ENCODE peak calls at places on chromosomes 4 and X, in seven cellular contexts. O is psoas muscle, F is B cell, D is HFF-Myc, S is AG09309, Q is esophagus squamous epithelium, Y is Caco-2. P is an unnamed sample.

GRCh38 chr4:163895369-163896005 is 401.0 kb downstream of the TMA16 start:
- DNase-seq in O (no peak), F (no peak), D (no peak), S (no peak), Q (no peak), Y (no peak), P (no peak)

GRCh38 chr4:82798168-82799005 is at the start of gene SCD5:
- DNase-seq in O (peak; percentile 61), F (peak; percentile 67), D (no peak), S (no peak), Q (no peak), Y (peak; percentile 42), P (peak; percentile 91)

GRCh38 chr4:132982151-132982550 is 166.9 kb upstream of the PCDH10 start:
- DNase-seq in O (no peak), F (no peak), D (no peak), S (no peak), Q (no peak), Y (no peak), P (no peak)

GRCh38 chrX:105647749-105648148 is 174.6 kb upstream of the NRK start:
- DNase-seq in O (no peak), F (no peak), D (no peak), S (no peak), Q (no peak), Y (no peak), P (no peak)

GRCh38 chrX:39772057-39772832 is 325.5 kb downstream of the BCOR start:
- DNase-seq in O (no peak), F (no peak), D (no peak), S (no peak), Q (no peak), Y (no peak), P (no peak)

GRCh38 chr4:73944061-73944875 is 37.6 kb downstream of the PF4 start:
- DNase-seq in O (peak; percentile 13), F (no peak), D (no peak), S (no peak), Q (no peak), Y (no peak), P (no peak)

GRCh38 chr4:77849278-77849965 is 13.2 kb upstream of the MRPL1 start:
- DNase-seq in O (no peak), F (no peak), D (no peak), S (no peak), Q (no peak), Y (no peak), P (no peak)

GRCh38 chr4:86837651-86838050 is 11.5 kb downstream of the SLC10A6 start:
- DNase-seq in O (no peak), F (no peak), D (no peak), S (no peak), Q (no peak), Y (no peak), P (no peak)

GRCh38 chr4:186105721-186106335 is 1.3 kb downstream of the FAM149A start:
- DNase-seq in O (no peak), F (no peak), D (no peak), S (no peak), Q (no peak), Y (no peak), P (peak; percentile 46)

GRCh38 chrX:14630724-14631123 is 101.4 kb downstream of the GLRA2 start:
- DNase-seq in O (no peak), F (no peak), D (no peak), S (no peak), Q (no peak), Y (no peak), P (no peak)

GRCh38 chr4:4645743-4646142 is 103.9 kb upstream of the STX18 start:
- DNase-seq in O (no peak), F (no peak), D (no peak), S (no peak), Q (no peak), Y (no peak), P (no peak)

DNA sequence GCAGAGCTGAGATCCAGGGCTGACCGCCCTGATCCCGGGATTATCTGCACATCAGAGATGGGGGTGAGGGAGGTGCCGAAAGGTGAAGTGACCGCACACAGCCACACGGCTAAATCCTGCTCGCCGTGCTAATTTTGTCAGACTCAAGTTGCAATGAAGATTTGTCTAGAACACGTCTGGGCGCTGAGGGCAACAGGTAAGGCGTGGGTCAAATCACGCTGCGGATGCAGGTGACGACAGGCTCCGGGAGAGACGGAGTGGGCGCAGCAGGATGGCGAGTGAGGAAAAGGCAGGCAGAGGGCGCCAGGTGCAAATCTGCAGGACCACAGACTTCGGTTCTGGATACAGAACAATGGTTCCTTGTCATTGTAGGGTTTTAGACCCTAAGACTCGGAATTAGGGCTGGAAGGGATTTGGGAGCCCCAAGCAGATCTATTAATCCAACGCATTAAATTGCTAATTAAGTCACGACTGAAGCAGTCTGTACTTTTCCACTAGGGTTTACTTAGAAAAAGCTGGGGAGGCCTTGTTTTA is 1.9 kb upstream of the TBC1D14 start:
- DNase-seq in O (no peak), F (no peak), D (no peak), S (no peak), Q (no peak), Y (peak; percentile 6), P (peak; percentile 67)
- TF ChIP-seq CTCF in O (peak; percentile 54), F (no peak), D (peak; percentile 44), S (peak; percentile 50), Q (peak; percentile 30), Y (peak; percentile 40), P (peak; percentile 50)

GRCh38 chr4:89837385-89837995 is 529 bp upstream of the SNCA start:
- DNase-seq in O (no peak), F (peak; percentile 36), D (no peak), S (no peak), Q (no peak), Y (no peak), P (peak; percentile 45)
- TF ChIP-seq CTCF in O (no peak), F (no peak), D (peak; percentile 10), S (no peak), Q (no peak), Y (no peak), P (no peak)

GRCh38 chr4:40301592-40301991 is 33.5 kb upstream of the CHRNA9 start:
- DNase-seq in O (no peak), F (peak; percentile 49), D (no peak), S (no peak), Q (no peak), Y (no peak), P (peak; percentile 56)

GRCh38 chr4:40300371-40301162 is 34.6 kb upstream of the CHRNA9 start:
- DNase-seq in O (no peak), F (no peak), D (no peak), S (no peak), Q (no peak), Y (no peak), P (no peak)

GRCh38 chr4:40299126-40299525 is 36.0 kb upstream of the CHRNA9 start:
- DNase-seq in O (no peak), F (no peak), D (no peak), S (no peak), Q (no peak), Y (no peak), P (no peak)

GRCh38 chr4:40303751-40304150 is 31.4 kb upstream of the CHRNA9 start:
- DNase-seq in O (no peak), F (no peak), D (no peak), S (no peak), Q (no peak), Y (no peak), P (no peak)

DNA sequence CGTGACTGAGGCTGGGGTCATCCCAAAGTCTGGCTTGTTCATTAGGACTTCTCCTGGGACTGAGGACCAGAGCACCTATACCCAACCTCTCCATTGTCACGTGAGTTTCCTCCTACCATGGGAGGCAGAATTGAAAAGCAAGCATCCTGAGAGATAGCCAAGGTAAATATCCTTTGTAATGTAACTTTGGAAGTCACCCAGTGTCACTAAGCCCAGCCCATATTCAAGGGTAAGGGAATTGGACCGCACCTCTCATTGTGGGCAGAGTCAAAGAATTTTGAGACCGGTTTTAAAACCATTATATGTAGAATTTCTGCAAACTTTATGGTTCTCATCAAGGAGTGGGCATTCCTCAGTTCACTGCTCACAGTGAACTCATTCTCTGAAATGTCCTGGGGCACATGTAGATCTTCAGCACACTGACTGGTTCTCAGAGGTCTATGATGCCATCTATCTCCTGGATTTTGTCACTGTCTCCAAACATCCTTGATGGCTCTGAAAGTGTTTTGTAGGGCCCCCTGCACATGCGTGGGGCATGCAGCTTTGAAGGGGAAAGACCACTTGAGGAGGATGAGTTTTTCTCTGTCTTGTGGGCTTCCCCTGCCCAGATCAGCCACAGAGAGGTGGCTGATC is 35.3 kb upstream of the CHRNA9 start:
- DNase-seq in O (no peak), F (no peak), D (no peak), S (no peak), Q (no peak), Y (no peak), P (no peak)
- TF ChIP-seq CTCF in O (no peak), F (no peak), D (no peak), S (peak; percentile 15), Q (no peak), Y (no peak), P (peak; percentile 4)

DNA sequence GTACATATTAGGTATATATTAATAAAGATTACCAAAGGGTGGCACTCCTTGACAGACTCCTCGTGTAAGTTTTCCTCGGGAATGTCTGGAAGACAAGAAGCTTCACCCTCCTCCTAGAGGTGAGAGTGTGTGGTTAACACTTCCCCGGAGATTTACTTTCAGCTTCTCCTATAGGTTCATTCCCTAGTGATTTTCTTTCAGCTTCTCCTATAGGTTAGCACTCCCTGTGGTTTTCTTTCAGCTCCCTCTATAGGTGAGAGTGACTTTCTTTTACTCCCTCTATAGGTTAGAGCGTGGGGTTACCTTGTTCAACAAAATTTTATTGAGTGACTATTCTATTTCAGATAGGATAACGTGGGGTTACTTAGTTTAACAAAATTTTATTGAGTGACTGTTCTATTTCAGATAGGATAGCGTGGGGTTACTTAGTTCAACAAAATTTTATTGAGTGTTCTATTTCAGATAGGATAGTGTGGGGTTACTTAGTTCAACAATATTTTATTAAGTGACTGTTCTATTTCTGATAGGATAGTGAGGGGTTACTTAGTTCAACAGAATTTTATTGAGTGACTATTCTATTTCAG is 106.0 kb upstream of the PLAC1 start:
- DNase-seq in O (no peak), F (no peak), D (no peak), S (no peak), Q (no peak), Y (peak; percentile 36), P (peak; percentile 32)
- TF ChIP-seq CTCF in O (no peak), F (no peak), D (peak; percentile 30), S (peak; percentile 12), Q (no peak), Y (peak; percentile 51), P (no peak)

GRCh38 chr4:112521123-112522116 is 5.4 kb upstream of the NEUROG2 start:
- DNase-seq in O (no peak), F (peak; percentile 25), D (no peak), S (no peak), Q (no peak), Y (no peak), P (no peak)

GRCh38 chr4:112518675-112519074 is 2.7 kb upstream of the NEUROG2 start:
- DNase-seq in O (no peak), F (no peak), D (no peak), S (no peak), Q (no peak), Y (no peak), P (no peak)

GRCh38 chr4:112520598-112521122 is 4.7 kb upstream of the NEUROG2 start:
- DNase-seq in O (no peak), F (no peak), D (no peak), S (no peak), Q (no peak), Y (no peak), P (no peak)

GRCh38 chr4:112517911-112518310 is 1.9 kb upstream of the NEUROG2 start:
- DNase-seq in O (no peak), F (peak; percentile 23), D (no peak), S (no peak), Q (no peak), Y (no peak), P (no peak)

GRCh38 chr4:112519689-112520597 is 4.0 kb upstream of the NEUROG2 start:
- DNase-seq in O (no peak), F (no peak), D (no peak), S (no peak), Q (no peak), Y (no peak), P (no peak)
- TF ChIP-seq CTCF in O (no peak), F (no peak), D (no peak), S (no peak), Q (no peak), Y (no peak), P (peak; percentile 56)